ENCODE peak calls at places on chromosomes 3 and 15, in five cellular contexts. U is activated T-cell treated with anti-CD3 and anti-CD28 coated beads, Interleukin-2, amount 50 U/mL, for 72 hours; P is foreskin melanocyte; C is occipital lobe; X is NCI-H2081. I is an unnamed sample.

GRCh38 chr3:73175698-73176097 is 114.2 kb downstream of the EBLN2 start:
- DNase-seq in U (no peak), P (no peak), C (no peak), X (no peak), I (no peak)

GRCh38 chr3:69178838-69179739 is 56.7 kb upstream of the LMOD3 start:
- DNase-seq in U (no peak), P (no peak), C (no peak), X (no peak), I (peak; percentile 21)

GRCh38 chr3:129013491-129013891 is 12.4 kb downstream of the EFCC1 start:
- DNase-seq in U (no peak), P (no peak), C (no peak), X (no peak), I (no peak)

GRCh38 chr3:125192190-125193035 is 20.1 kb downstream of the SLC12A8 start:
- DNase-seq in U (no peak), P (no peak), C (no peak), X (no peak), I (peak; percentile 33)

GRCh38 chr3:11709782-11710181 is 66.1 kb upstream of the VGLL4 start:
- DNase-seq in U (no peak), P (no peak), C (no peak), X (no peak), I (no peak)

GRCh38 chr3:14907043-14907966 is 40.1 kb upstream of the NR2C2 start:
- DNase-seq in U (no peak), P (no peak), C (no peak), X (no peak), I (no peak)

GRCh38 chr3:51099794-51100542 is 285.1 kb upstream of the MANF start:
- DNase-seq in U (no peak), P (peak; percentile 28), C (no peak), X (peak; percentile 16), I (peak; percentile 78)

GRCh38 chr3:71309342-71309741 is 274.2 kb downstream of the FOXP1 start:
- DNase-seq in U (peak; percentile 75), P (peak; percentile 71), C (no peak), X (no peak), I (no peak)

GRCh38 chr3:124833710-124834332 is 53.3 kb downstream of the ITGB5 start:
- DNase-seq in U (no peak), P (no peak), C (no peak), X (no peak), I (no peak)

GRCh38 chr3:188296761-188297689 is 143.1 kb downstream of the LPP start:
- DNase-seq in U (no peak), P (no peak), C (no peak), X (no peak), I (peak; percentile 64)

GRCh38 chr15:62920569-62921502 is 121.7 kb upstream of the TPM1 start:
- DNase-seq in U (no peak), P (no peak), C (no peak), X (no peak), I (peak; percentile 81)

GRCh38 chr3:16476636-16477035 is 36.9 kb downstream of the RFTN1 start:
- DNase-seq in U (no peak), P (no peak), C (no peak), X (no peak), I (peak; percentile 93)